ENCODE peak calls at places on chromosomes 11 and 22, in six cellular contexts. N, T, P, Z, V and W are unnamed samples.
A peak's percentile ranks its signal among the peaks of the same experiment; 100 is the strongest.

GRCh38 chr11:45166604-45166897 is 20.1 kb downstream of the PRDM11 start:
- DNase-seq in P (no peak), T (no peak), Z (no peak), N (no peak), V (no peak), W (no peak)

GRCh38 chr22:31130873-31131272 is 8.1 kb downstream of the INPP5J start:
- DNase-seq in V (no peak), T (no peak), Z (no peak), P (no peak), N (no peak), W (no peak)

GRCh38 chr11:113681711-113682410 is 24.2 kb downstream of the TMPRSS5 start:
- DNase-seq in Z (no peak), P (no peak), V (no peak), T (no peak), N (no peak), W (no peak)

GRCh38 chr22:33038131-33038772 is 19.9 kb downstream of the SYN3 start:
- DNase-seq in Z (no peak), P (no peak), T (peak; percentile 2), N (no peak), V (peak; percentile 10), W (no peak)

GRCh38 chr22:19455585-19456370 is 8.3 kb upstream of the C22orf39 start:
- DNase-seq in N (no peak), Z (no peak), P (no peak), V (peak; percentile 59), T (peak; percentile 11), W (no peak)

GRCh38 chr11:46315783-46316563 is 31.3 kb upstream of the DGKZ start:
- DNase-seq in P (no peak), T (no peak), Z (no peak), N (no peak), V (no peak), W (no peak)

GRCh38 chr11:74139151-74139918 is 31.5 kb downstream of the C2CD3 start:
- DNase-seq in V (peak; percentile 11), N (no peak), Z (no peak), T (no peak), P (no peak), W (no peak)

GRCh38 chr11:128768876-128769275 is 75.0 kb downstream of the FLI1 start:
- DNase-seq in Z (no peak), N (no peak), V (no peak), T (no peak), P (no peak), W (no peak)

GRCh38 chr11:119800171-119800570 is 71.2 kb upstream of the NECTIN1 start:
- DNase-seq in N (no peak), P (no peak), Z (no peak), T (no peak), V (no peak), W (no peak)

GRCh38 chr22:33639588-33640254 is 280.6 kb downstream of the LARGE1 start:
- DNase-seq in N (no peak), P (no peak), Z (no peak), V (no peak), T (no peak), W (no peak)

GRCh38 chr11:60927061-60927592 is 2.9 kb downstream of the TMEM132A start:
- DNase-seq in N (no peak), P (no peak), V (no peak), Z (no peak), T (no peak), W (no peak)

GRCh38 chr11:46492540-46492939 is 101.0 kb upstream of the CHRM4 start:
- DNase-seq in P (no peak), V (no peak), N (peak; percentile 24), Z (no peak), T (no peak), W (no peak)

GRCh38 chr11:72723508-72723907 is 28.7 kb downstream of the ARAP1 start:
- DNase-seq in T (no peak), V (no peak), Z (no peak), N (no peak), P (no peak), W (no peak)

GRCh38 chr22:45170001-45170466 is 6.3 kb downstream of the NUP50 start:
- DNase-seq in P (no peak), N (no peak), T (no peak), V (peak; percentile 53), Z (peak; percentile 6), W (peak; percentile 10)

GRCh38 chr11:19018901-19019300 is 41.6 kb downstream of the MRGPRX2 start:
- DNase-seq in N (no peak), T (no peak), V (no peak), P (no peak), Z (no peak), W (no peak)

GRCh38 chr11:26950260-26950719 is 43.6 kb upstream of the FIBIN start:
- DNase-seq in P (no peak), V (peak; percentile 98), Z (no peak), T (peak; percentile 90), N (no peak), W (no peak)

GRCh38 chr11:31445621-31446020 is 63.8 kb downstream of the IMMP1L start:
- DNase-seq in V (no peak), Z (no peak), P (no peak), N (no peak), T (no peak), W (no peak)

GRCh38 chr11:72736452-72737069 is 15.6 kb downstream of the ARAP1 start:
- DNase-seq in Z (peak; percentile 56), N (no peak), V (peak; percentile 55), P (peak; percentile 40), T (peak; percentile 29), W (peak; percentile 44)

GRCh38 chr11:68142028-68142412 is 20.8 kb upstream of the CHKA start:
- DNase-seq in V (no peak), Z (no peak), N (no peak), P (peak; percentile 30), T (no peak), W (no peak)

GRCh38 chr22:22111267-22111751 is 128.7 kb upstream of the TOP3B start:
- DNase-seq in Z (no peak), V (peak; percentile 90), N (no peak), T (peak; percentile 81), P (no peak), W (peak; percentile 72)